ENCODE peak calls at places on chromosome 22, in four cellular contexts. One of them, this sample, is unnamed.

GRCh38 chr22:21758465-21758864 is 22.9 kb upstream of the YPEL1 start:
- DNase-seq in tibial artery: no peak
- DNase-seq in pancreas: no peak
- DNase-seq in CD8-positive, alpha-beta T cell: no peak
- DNase-seq in this sample: no peak

GRCh38 chr22:24728790-24729637 is 45.5 kb downstream of the PIWIL3 start:
- DNase-seq in tibial artery: no peak
- DNase-seq in CD8-positive, alpha-beta T cell: no peak
- DNase-seq in pancreas: no peak
- DNase-seq in this sample: peak; percentile 44

GRCh38 chr22:45507798-45508197 is 5.1 kb downstream of the FBLN1 start:
- DNase-seq in tibial artery: no peak
- DNase-seq in pancreas: no peak
- DNase-seq in CD8-positive, alpha-beta T cell: no peak
- DNase-seq in this sample: no peak

GRCh38 chr22:35313311-35314121 is 13.8 kb downstream of the TOM1 start:
- DNase-seq in CD8-positive, alpha-beta T cell: no peak
- DNase-seq in tibial artery: peak; percentile 70
- DNase-seq in pancreas: peak; percentile 48
- DNase-seq in this sample: peak; percentile 26

GRCh38 chr22:29744902-29745301 is 21.9 kb downstream of the ZMAT5 start:
- DNase-seq in pancreas: no peak
- DNase-seq in tibial artery: no peak
- DNase-seq in CD8-positive, alpha-beta T cell: no peak
- DNase-seq in this sample: peak; percentile 15

GRCh38 chr22:32917577-32918375 is 116.3 kb downstream of the TIMP3 start:
- DNase-seq in CD8-positive, alpha-beta T cell: no peak
- DNase-seq in tibial artery: no peak
- DNase-seq in pancreas: no peak
- DNase-seq in this sample: no peak

GRCh38 chr22:44129614-44129976 is 51.1 kb upstream of the PARVG start:
- DNase-seq in tibial artery: peak; percentile 6
- DNase-seq in CD8-positive, alpha-beta T cell: no peak
- DNase-seq in pancreas: no peak
- DNase-seq in this sample: no peak

GRCh38 chr22:45867118-45867905 is 109.7 kb downstream of the WNT7B start:
- DNase-seq in pancreas: no peak
- DNase-seq in tibial artery: no peak
- DNase-seq in CD8-positive, alpha-beta T cell: peak; percentile 6
- DNase-seq in this sample: no peak

GRCh38 chr22:42966389-42966998 is 48.5 kb downstream of the PACSIN2 start:
- DNase-seq in pancreas: no peak
- DNase-seq in CD8-positive, alpha-beta T cell: no peak
- DNase-seq in tibial artery: no peak
- DNase-seq in this sample: no peak

GRCh38 chr22:35888181-35888870 is 140.3 kb downstream of the RBFOX2 start:
- DNase-seq in CD8-positive, alpha-beta T cell: no peak
- DNase-seq in tibial artery: no peak
- DNase-seq in pancreas: no peak
- DNase-seq in this sample: no peak

GRCh38 chr22:25497269-25497668 is 67.2 kb upstream of the GRK3 start:
- DNase-seq in pancreas: no peak
- DNase-seq in tibial artery: no peak
- DNase-seq in CD8-positive, alpha-beta T cell: no peak
- DNase-seq in this sample: no peak

GRCh38 chr22:38734203-38735100 is 21.3 kb downstream of the SUN2 start:
- DNase-seq in tibial artery: no peak
- DNase-seq in CD8-positive, alpha-beta T cell: no peak
- DNase-seq in pancreas: no peak
- DNase-seq in this sample: no peak

GRCh38 chr22:45842141-45842831 is 134.7 kb downstream of the WNT7B start:
- DNase-seq in pancreas: no peak
- DNase-seq in tibial artery: no peak
- DNase-seq in CD8-positive, alpha-beta T cell: no peak
- DNase-seq in this sample: peak; percentile 15

GRCh38 chr22:19962246-19962908 is 20.8 kb upstream of the TXNRD2 start:
- DNase-seq in CD8-positive, alpha-beta T cell: no peak
- DNase-seq in tibial artery: peak; percentile 85
- DNase-seq in pancreas: peak; percentile 87
- DNase-seq in this sample: no peak

GRCh38 chr22:28151241-28151640 is 232.2 kb upstream of the PITPNB start:
- DNase-seq in pancreas: no peak
- DNase-seq in CD8-positive, alpha-beta T cell: no peak
- DNase-seq in tibial artery: no peak
- DNase-seq in this sample: no peak

GRCh38 chr22:27918351-27919221 is 470 bp downstream of the PITPNB start:
- DNase-seq in pancreas: peak; percentile 60
- DNase-seq in CD8-positive, alpha-beta T cell: peak; percentile 38
- DNase-seq in tibial artery: peak; percentile 77
- DNase-seq in this sample: no peak

DNA sequence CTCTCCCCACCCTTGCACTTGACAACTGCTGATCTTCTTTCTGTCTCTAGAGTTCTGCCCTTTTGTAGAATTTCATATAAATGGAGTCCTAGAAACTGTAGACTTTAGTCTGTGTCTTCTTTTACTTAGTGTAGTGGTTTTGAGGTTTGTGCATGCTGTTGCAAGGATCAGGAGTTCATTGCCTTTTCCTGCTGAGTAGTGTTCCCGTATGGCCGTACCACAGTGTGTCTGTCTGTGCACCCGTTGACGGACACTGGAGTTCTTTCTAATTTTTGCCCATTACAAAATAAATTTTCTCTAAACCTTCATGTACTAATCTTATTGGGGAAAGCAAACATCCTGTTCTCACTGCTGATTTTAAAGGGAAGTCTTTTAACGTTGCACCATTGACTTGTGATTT is 138.1 kb downstream of the TBC1D22A start:
- DNase-seq in tibial artery: no peak
- DNase-seq in pancreas: no peak
- DNase-seq in CD8-positive, alpha-beta T cell: no peak
- DNase-seq in this sample: no peak
- H3K4me3 ChIP-seq in tibial artery: no peak overlapping the region
- H3K4me3 ChIP-seq in pancreas: no peak overlapping the region
- H3K4me3 ChIP-seq in CD8-positive, alpha-beta T cell: no peak overlapping the region
- H3K4me3 ChIP-seq in this sample: no peak overlapping the region

DNA sequence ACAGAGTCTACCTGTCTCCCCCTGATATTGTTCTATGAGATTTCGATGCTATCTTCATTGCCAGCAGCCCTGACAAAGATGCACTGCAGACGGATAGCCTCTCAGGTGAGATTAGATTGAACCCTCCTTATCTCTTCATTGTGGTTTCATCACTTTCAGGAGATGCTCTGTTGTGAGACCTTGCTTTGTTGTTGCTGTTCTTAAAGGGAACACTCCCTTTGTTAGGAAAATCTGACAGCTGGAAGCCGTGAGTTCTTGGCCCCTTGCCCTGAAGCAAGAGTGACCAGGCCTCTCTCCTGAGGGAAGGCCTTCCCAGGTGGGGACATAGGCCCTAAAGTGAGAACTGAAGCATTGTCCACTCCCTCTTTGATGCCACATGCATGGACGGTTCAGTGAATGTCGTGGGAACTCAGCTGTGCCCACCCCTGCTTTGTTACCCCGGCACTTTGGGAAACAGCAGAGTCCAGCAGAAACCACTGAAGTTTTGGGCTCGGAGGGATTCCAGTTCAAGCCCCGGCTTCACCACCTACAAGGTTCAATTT is 976.1 kb downstream of the TBC1D22A start:
- DNase-seq in tibial artery: no peak
- DNase-seq in pancreas: no peak
- DNase-seq in CD8-positive, alpha-beta T cell: no peak
- DNase-seq in this sample: no peak
- H3K9me3 ChIP-seq in tibial artery: no peaks in the 10 kb centered on the region
- H3K9me3 ChIP-seq in pancreas: no peaks in the 10 kb centered on the region
- H3K9me3 ChIP-seq in CD8-positive, alpha-beta T cell: no peaks in the 10 kb centered on the region
- H3K9me3 ChIP-seq in this sample: peaks cover 72% of the 10 kb centered on the region

GRCh38 chr22:26587991-26588613 is 1.8 kb downstream of the TPST2 start:
- DNase-seq in tibial artery: no peak
- DNase-seq in pancreas: no peak
- DNase-seq in CD8-positive, alpha-beta T cell: no peak
- DNase-seq in this sample: no peak
- H3K4me3 ChIP-seq in tibial artery: no peak overlapping the region
- H3K4me3 ChIP-seq in pancreas: no peak overlapping the region
- H3K4me3 ChIP-seq in CD8-positive, alpha-beta T cell: peak overlapping the region; percentile 88
- H3K4me3 ChIP-seq in this sample: no peak overlapping the region

DNA sequence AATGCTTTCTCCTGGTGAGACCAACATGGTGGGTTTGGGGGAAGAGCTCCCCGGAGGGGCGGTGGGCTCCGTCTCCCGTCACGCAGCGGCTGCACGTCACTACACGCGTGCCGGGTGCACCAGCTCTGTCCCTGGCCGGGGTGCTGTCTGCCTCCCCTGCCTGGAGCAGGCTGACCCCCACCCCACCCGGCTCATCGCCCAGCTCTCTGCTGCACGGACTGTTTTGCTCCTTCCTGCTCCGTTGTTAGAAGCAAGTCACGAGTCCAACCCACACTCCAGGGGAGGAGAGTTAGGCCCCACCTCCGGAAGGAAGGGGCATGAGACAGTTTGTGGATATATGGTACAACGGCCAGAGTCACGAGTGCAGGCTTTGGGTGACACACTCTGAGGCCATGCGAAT is 364.9 kb downstream of the BRD1 start:
- DNase-seq in pancreas: no peak
- DNase-seq in CD8-positive, alpha-beta T cell: no peak
- DNase-seq in tibial artery: no peak
- DNase-seq in this sample: no peak
- H3K9me3 ChIP-seq in pancreas: no peaks in the 10 kb centered on the region
- H3K9me3 ChIP-seq in CD8-positive, alpha-beta T cell: no peaks in the 10 kb centered on the region
- H3K9me3 ChIP-seq in tibial artery: no peaks in the 10 kb centered on the region
- H3K9me3 ChIP-seq in this sample: peaks cover 91% of the 10 kb centered on the region

GRCh38 chr22:41925783-41926460 is 684 bp downstream of the TNFRSF13C start:
- DNase-seq in CD8-positive, alpha-beta T cell: peak; percentile 80
- DNase-seq in tibial artery: no peak
- DNase-seq in pancreas: peak; percentile 75
- DNase-seq in this sample: no peak
- H3K4me3 ChIP-seq in CD8-positive, alpha-beta T cell: peak overlapping the region; percentile 57
- H3K4me3 ChIP-seq in tibial artery: peak overlapping the region; percentile 36
- H3K4me3 ChIP-seq in pancreas: no peak overlapping the region
- H3K4me3 ChIP-seq in this sample: peak overlapping the region; percentile 38

This sample was measured in AG04450.